ENCODE peak calls at places on chromosomes 1 and 21, in five cellular contexts. One of them, this sample, is unnamed.

GRCh38 chr1:57590978-57591377 is 167.1 kb upstream of the DAB1 start:
- DNase-seq in HT1080: peak
- DNase-seq in endothelial cell: no peak
- DNase-seq in amniotic stem cell: no peak
- DNase-seq in NCI-H2171 treated with DMSO at 0.1 percent for 48 hours: no peak
- DNase-seq in this sample: no peak

GRCh38 chr1:56506314-56506743 is 73.0 kb downstream of the PLPP3 start:
- DNase-seq in HT1080: no peak
- DNase-seq in endothelial cell: peak
- DNase-seq in amniotic stem cell: no peak
- DNase-seq in NCI-H2171 treated with DMSO at 0.1 percent for 48 hours: peak
- DNase-seq in this sample: no peak

GRCh38 chr1:29453502-29454240 is 217.3 kb downstream of the PTPRU start:
- DNase-seq in HT1080: peak
- DNase-seq in endothelial cell: peak
- DNase-seq in amniotic stem cell: no peak
- DNase-seq in NCI-H2171 treated with DMSO at 0.1 percent for 48 hours: peak
- DNase-seq in this sample: peak

GRCh38 chr1:227888404-227889046 is 59.2 kb downstream of the WNT9A start:
- DNase-seq in HT1080: no peak
- DNase-seq in endothelial cell: no peak
- DNase-seq in amniotic stem cell: no peak
- DNase-seq in NCI-H2171 treated with DMSO at 0.1 percent for 48 hours: no peak
- DNase-seq in this sample: no peak

GRCh38 chr1:109396971-109397370 is 747 bp downstream of the SORT1 start:
- DNase-seq in HT1080: no peak
- DNase-seq in endothelial cell: peak
- DNase-seq in amniotic stem cell: no peak
- DNase-seq in NCI-H2171 treated with DMSO at 0.1 percent for 48 hours: peak
- DNase-seq in this sample: no peak

GRCh38 chr1:226634611-226635246 is 86.2 kb downstream of the STUM start:
- DNase-seq in HT1080: no peak
- DNase-seq in endothelial cell: no peak
- DNase-seq in amniotic stem cell: no peak
- DNase-seq in NCI-H2171 treated with DMSO at 0.1 percent for 48 hours: no peak
- DNase-seq in this sample: no peak

GRCh38 chr1:64366821-64367220 is 103.1 kb upstream of the CACHD1 start:
- DNase-seq in HT1080: no peak
- DNase-seq in endothelial cell: no peak
- DNase-seq in amniotic stem cell: no peak
- DNase-seq in NCI-H2171 treated with DMSO at 0.1 percent for 48 hours: no peak
- DNase-seq in this sample: no peak

GRCh38 chr1:70497152-70497551 is 86.1 kb downstream of the CTH start:
- DNase-seq in HT1080: no peak
- DNase-seq in endothelial cell: no peak
- DNase-seq in amniotic stem cell: no peak
- DNase-seq in NCI-H2171 treated with DMSO at 0.1 percent for 48 hours: no peak
- DNase-seq in this sample: no peak

GRCh38 chr1:118989006-118989736 is 1.0 kb upstream of the TBX15 start:
- DNase-seq in HT1080: no peak
- DNase-seq in endothelial cell: peak
- DNase-seq in amniotic stem cell: no peak
- DNase-seq in NCI-H2171 treated with DMSO at 0.1 percent for 48 hours: no peak
- DNase-seq in this sample: no peak

GRCh38 chr21:28684351-28684750 is 308.3 kb downstream of the LTN1 start:
- DNase-seq in HT1080: no peak
- DNase-seq in endothelial cell: no peak
- DNase-seq in amniotic stem cell: no peak
- DNase-seq in NCI-H2171 treated with DMSO at 0.1 percent for 48 hours: no peak
- DNase-seq in this sample: no peak

GRCh38 chr1:14602131-14602530 is 3.6 kb downstream of the KAZN start:
- DNase-seq in HT1080: no peak
- DNase-seq in endothelial cell: no peak
- DNase-seq in amniotic stem cell: no peak
- DNase-seq in NCI-H2171 treated with DMSO at 0.1 percent for 48 hours: peak
- DNase-seq in this sample: no peak

GRCh38 chr1:236018885-236019453 is 45.9 kb downstream of the NID1 start:
- DNase-seq in HT1080: no peak
- DNase-seq in endothelial cell: no peak
- DNase-seq in amniotic stem cell: no peak
- DNase-seq in NCI-H2171 treated with DMSO at 0.1 percent for 48 hours: no peak
- DNase-seq in this sample: no peak

GRCh38 chr1:109438798-109439297 is 12.6 kb upstream of the PSMA5 start:
- DNase-seq in HT1080: peak
- DNase-seq in endothelial cell: no peak
- DNase-seq in amniotic stem cell: peak
- DNase-seq in NCI-H2171 treated with DMSO at 0.1 percent for 48 hours: no peak
- DNase-seq in this sample: peak

GRCh38 chr1:31308036-31308435 is 11.2 kb downstream of the ZCCHC17 start:
- DNase-seq in HT1080: no peak
- DNase-seq in endothelial cell: no peak
- DNase-seq in amniotic stem cell: no peak
- DNase-seq in NCI-H2171 treated with DMSO at 0.1 percent for 48 hours: no peak
- DNase-seq in this sample: no peak

GRCh38 chr1:178168535-178168934 is 74.6 kb downstream of the RASAL2 start:
- DNase-seq in HT1080: peak
- DNase-seq in endothelial cell: no peak
- DNase-seq in amniotic stem cell: peak
- DNase-seq in NCI-H2171 treated with DMSO at 0.1 percent for 48 hours: no peak
- DNase-seq in this sample: peak

GRCh38 chr21:41952568-41953248 is 1.1 kb downstream of the C2CD2 start:
- DNase-seq in HT1080: no peak
- DNase-seq in endothelial cell: no peak
- DNase-seq in amniotic stem cell: no peak
- DNase-seq in NCI-H2171 treated with DMSO at 0.1 percent for 48 hours: no peak
- DNase-seq in this sample: no peak

GRCh38 chr21:21997390-21998333 is 999.5 kb downstream of the NCAM2 start:
- DNase-seq in HT1080: peak
- DNase-seq in endothelial cell: no peak
- DNase-seq in amniotic stem cell: no peak
- DNase-seq in NCI-H2171 treated with DMSO at 0.1 percent for 48 hours: no peak
- DNase-seq in this sample: no peak

GRCh38 chr1:15214507-15214906 is 32.5 kb upstream of the FHAD1 start:
- DNase-seq in HT1080: no peak
- DNase-seq in endothelial cell: no peak
- DNase-seq in amniotic stem cell: no peak
- DNase-seq in NCI-H2171 treated with DMSO at 0.1 percent for 48 hours: no peak
- DNase-seq in this sample: no peak

GRCh38 chr1:231171623-231172197 is 9.9 kb downstream of the TRIM67 start:
- DNase-seq in HT1080: no peak
- DNase-seq in endothelial cell: no peak
- DNase-seq in amniotic stem cell: no peak
- DNase-seq in NCI-H2171 treated with DMSO at 0.1 percent for 48 hours: peak
- DNase-seq in this sample: no peak